ENCODE peak calls at places on chromosomes 4 and X, in seven cellular contexts. N, Q, S, Y, H, W and B are unnamed samples.

GRCh38 chr4:150874386-150875226 is 140.5 kb downstream of the LRBA start:
- DNase-seq in N (no peak), Q (no peak), S (no peak), Y (no peak), H (no peak), W (no peak), B (peak)

GRCh38 chrX:151984891-151985290 is 10.4 kb upstream of the GABRE start:
- DNase-seq in N (no peak), Q (no peak), S (no peak), Y (no peak), H (no peak), W (no peak), B (no peak)

GRCh38 chr4:84804126-84804525 is 162.4 kb downstream of the WDFY3 start:
- DNase-seq in N (no peak), Q (no peak), S (no peak), Y (no peak), H (no peak), W (no peak), B (no peak)

GRCh38 chr4:179307297-179308136 is 1865.3 kb upstream of the AGA start:
- DNase-seq in N (peak), Q (no peak), S (no peak), Y (no peak), H (peak), W (no peak), B (no peak)

GRCh38 chr4:103074598-103075434 is 1.7 kb downstream of the SLC9B2 start:
- DNase-seq in N (no peak), Q (no peak), S (no peak), Y (no peak), H (no peak), W (no peak), B (no peak)

GRCh38 chrX:126141014-126141413 is 25.1 kb downstream of the DCAF12L2 start:
- DNase-seq in N (no peak), Q (no peak), S (no peak), Y (no peak), H (no peak), W (no peak), B (no peak)

GRCh38 chr4:64158648-64159326 is 250.5 kb downstream of the TECRL start:
- DNase-seq in N (peak), Q (no peak), S (no peak), Y (no peak), H (peak), W (peak), B (no peak)

GRCh38 chrX:115174548-115174947 is 14.7 kb upstream of the RBMXL3 start:
- DNase-seq in N (no peak), Q (no peak), S (no peak), Y (no peak), H (no peak), W (no peak), B (no peak)

GRCh38 chr4:13534344-13535063 is 9.8 kb downstream of the NKX3-2 start:
- DNase-seq in N (no peak), Q (no peak), S (no peak), Y (no peak), H (no peak), W (no peak), B (no peak)

GRCh38 chr4:16289872-16290554 is 63.7 kb upstream of the TAPT1 start:
- DNase-seq in N (peak), Q (no peak), S (no peak), Y (no peak), H (no peak), W (peak), B (no peak)

GRCh38 chr4:11011249-11011648 is 326.7 kb upstream of the CLNK start:
- DNase-seq in N (no peak), Q (no peak), S (no peak), Y (no peak), H (no peak), W (no peak), B (no peak)

GRCh38 chrX:71253253-71254091 is 468 bp downstream of the ZMYM3 start:
- DNase-seq in N (peak), Q (peak), S (no peak), Y (peak), H (peak), W (peak), B (peak)

GRCh38 chr4:150232029-150232428 is 153.8 kb downstream of the DCLK2 start:
- DNase-seq in N (no peak), Q (no peak), S (no peak), Y (no peak), H (no peak), W (peak), B (no peak)

GRCh38 chr4:139014391-139015268 is 951 bp upstream of the NOCT start:
- DNase-seq in N (peak), Q (peak), S (no peak), Y (no peak), H (peak), W (no peak), B (no peak)